ENCODE peak calls at places on chromosomes 1 and 21, in five cellular contexts. F is T-helper 2 cell; S is M059J; M is stimulated activated CD8-positive, alpha-beta memory T cell treated with anti-CD3 and anti-CD28 coated beads, Interleukin-7, amount 100 ng/mL, for 1 hour; B is epithelial cell of prostate. I is an unnamed sample.
A peak's percentile ranks its signal among the peaks of the same experiment; 100 is the strongest.

GRCh38 chr1:91075233-91076135 is 53.6 kb upstream of the ZNF644 start:
- DNase-seq in M (no peak), F (no peak), S (peak; percentile 78), B (no peak), I (no peak)

GRCh38 chr1:172394167-172394751 is 26.2 kb upstream of the C1orf105 start:
- DNase-seq in S (peak; percentile 58), F (peak; percentile 26), B (no peak), M (no peak), I (no peak)

GRCh38 chr1:27009601-27010197 is 3.0 kb downstream of the TENT5B start:
- DNase-seq in S (peak; percentile 74), M (no peak), B (peak; percentile 95), F (no peak), I (no peak)

GRCh38 chr1:228286505-228287417 is 78.9 kb downstream of the OBSCN start:
- DNase-seq in S (no peak), F (no peak), M (no peak), B (no peak), I (no peak)

GRCh38 chr21:32388306-32388705 is 4.5 kb downstream of the URB1 start:
- DNase-seq in S (no peak), F (no peak), M (no peak), B (no peak), I (no peak)

GRCh38 chr1:155170806-155171205 is 2.3 kb downstream of the KRTCAP2 start:
- DNase-seq in F (no peak), M (no peak), B (no peak), S (no peak), I (no peak)

GRCh38 chr1:155277896-155278688 is 829 bp downstream of the HCN3 start:
- DNase-seq in B (no peak), F (peak; percentile 76), S (peak; percentile 33), M (peak; percentile 47), I (no peak)

GRCh38 chr1:236608930-236609726 is 4.8 kb upstream of the HEATR1 start:
- DNase-seq in S (peak; percentile 59), M (no peak), B (no peak), F (no peak), I (peak; percentile 31)

GRCh38 chr1:39652105-39652504 is 12.7 kb upstream of the HEYL start:
- DNase-seq in B (no peak), F (no peak), M (no peak), S (no peak), I (peak; percentile 56)

GRCh38 chr1:233238884-233239432 is 56.6 kb downstream of the PCNX2 start:
- DNase-seq in B (no peak), S (no peak), M (no peak), F (no peak), I (no peak)

GRCh38 chr1:117146570-117147340 is 25.2 kb upstream of the TRIM45 start:
- DNase-seq in S (peak; percentile 94), M (no peak), F (no peak), B (no peak), I (peak; percentile 82)

GRCh38 chr1:151282883-151283725 is 1.0 kb downstream of the ZNF687 start:
- DNase-seq in M (no peak), B (no peak), S (peak; percentile 27), F (no peak), I (no peak)

GRCh38 chr1:38018864-38019343 is 6.4 kb downstream of the UTP11 start:
- DNase-seq in F (no peak), M (no peak), B (no peak), S (peak; percentile 48), I (no peak)

GRCh38 chr1:55275976-55276375 is 60.8 kb upstream of the USP24 start:
- DNase-seq in F (no peak), S (peak; percentile 18), B (no peak), M (no peak), I (no peak)

GRCh38 chr1:190172636-190173410 is 304.8 kb downstream of the BRINP3 start:
- DNase-seq in S (peak; percentile 33), B (no peak), F (no peak), M (no peak), I (no peak)

GRCh38 chr1:236370397-236370796 is 23.7 kb upstream of the EDARADD start:
- DNase-seq in S (no peak), B (no peak), M (no peak), F (no peak), I (no peak)

GRCh38 chr1:212884592-212884991 is 26.5 kb downstream of the FLVCR1 start:
- DNase-seq in B (no peak), F (no peak), M (no peak), S (no peak), I (no peak)

GRCh38 chr1:94253456-94254042 is 16.2 kb upstream of the ARHGAP29 start:
- DNase-seq in B (no peak), F (no peak), S (no peak), M (no peak), I (no peak)

GRCh38 chr1:36658838-36659237 is 176.1 kb upstream of the CSF3R start:
- DNase-seq in S (no peak), B (no peak), M (no peak), F (no peak), I (no peak)

GRCh38 chr1:233114159-233114558 is 163.7 kb downstream of the NTPCR start:
- DNase-seq in F (no peak), S (peak; percentile 70), M (no peak), B (peak; percentile 64), I (peak; percentile 18)

GRCh38 chr1:91795601-91796389 is 90.2 kb downstream of the TGFBR3 start:
- DNase-seq in S (peak; percentile 89), B (no peak), F (no peak), M (no peak), I (peak; percentile 90)

GRCh38 chr1:161209790-161210409 is 5.2 kb upstream of the FCER1G start:
- DNase-seq in M (peak; percentile 25), F (peak; percentile 59), S (peak; percentile 78), B (no peak), I (peak; percentile 51)

GRCh38 chr1:38128511-38128910 is 81.9 kb upstream of the POU3F1 start:
- DNase-seq in S (no peak), F (no peak), B (no peak), M (no peak), I (no peak)

GRCh38 chr1:16022393-16022792 is 557 bp downstream of the CLCNKA start:
- DNase-seq in F (no peak), M (no peak), B (no peak), S (no peak), I (no peak)

GRCh38 chr1:215076312-215076711 is 6.2 kb upstream of the KCNK2 start:
- DNase-seq in B (peak; percentile 16), S (peak; percentile 68), M (no peak), F (no peak), I (no peak)

GRCh38 chr1:33056426-33056825 is 19.7 kb upstream of the AK2 start:
- DNase-seq in S (no peak), F (no peak), M (no peak), B (no peak), I (no peak)

GRCh38 chr1:231028676-231029075 is 11.4 kb downstream of the FAM89A start:
- DNase-seq in S (no peak), F (no peak), B (no peak), M (no peak), I (no peak)

GRCh38 chr1:154608522-154609294 is 722 bp upstream of the ADAR start:
- DNase-seq in S (peak; percentile 72), B (no peak), M (no peak), F (peak; percentile 27), I (peak; percentile 25)

GRCh38 chr1:160548183-160548582 is 25.1 kb upstream of the SLAMF6 start:
- DNase-seq in F (no peak), S (no peak), M (no peak), B (no peak), I (no peak)

GRCh38 chr1:32701951-32702598 is 495 bp downstream of the SYNC start:
- DNase-seq in M (no peak), B (no peak), F (no peak), S (peak; percentile 67), I (no peak)

GRCh38 chr1:246161626-246162025 is 345.5 kb downstream of the SMYD3 start:
- DNase-seq in B (peak; percentile 76), S (peak; percentile 60), F (no peak), M (no peak), I (peak; percentile 79)

GRCh38 chr1:42866549-42866948 is 20.1 kb downstream of the ZNF691 start:
- DNase-seq in S (no peak), F (no peak), B (no peak), M (no peak), I (no peak)

GRCh38 chr1:51946300-51946699 is 44.2 kb downstream of the RAB3B start:
- DNase-seq in B (no peak), M (no peak), F (no peak), S (no peak), I (peak; percentile 38)

GRCh38 chr1:99264201-99265021 is at the start of gene PLPPR4:
- DNase-seq in M (no peak), F (no peak), B (no peak), S (peak; percentile 73), I (no peak)

GRCh38 chr1:51316113-51316763 is 14.1 kb downstream of the TTC39A start:
- DNase-seq in M (no peak), B (no peak), S (no peak), F (no peak), I (no peak)

GRCh38 chr1:212749924-212750535 is 41.5 kb downstream of the NSL1 start:
- DNase-seq in S (peak; percentile 79), M (no peak), F (no peak), B (no peak), I (peak; percentile 49)